ENCODE peak calls at places on chromosomes 13 and 19, in six cellular contexts. U, L, C, O, M and K are unnamed samples.

GRCh38 chr13:108902557-108903155 is 273.2 kb downstream of the MYO16 start:
- DNase-seq in U (no peak), L (no peak), C (no peak), O (no peak), M (no peak), K (no peak)

GRCh38 chr19:41528106-41528505 is 47.9 kb upstream of the CEACAM21 start:
- DNase-seq in U (no peak), L (no peak), C (no peak), O (no peak), M (no peak), K (no peak)

GRCh38 chr19:31613683-31614219 is 264.5 kb upstream of the TSHZ3 start:
- DNase-seq in U (no peak), L (no peak), C (no peak), O (no peak), M (no peak), K (no peak)

GRCh38 chr13:41917641-41918040 is 43.3 kb downstream of the VWA8 start:
- DNase-seq in U (no peak), L (no peak), C (no peak), O (no peak), M (no peak), K (no peak)

GRCh38 chr19:35395762-35396199 is 24.9 kb downstream of the GPR42 start:
- DNase-seq in U (no peak), L (peak; percentile 34), C (peak; percentile 22), O (no peak), M (no peak), K (no peak)

GRCh38 chr13:59863621-59864020 is 300.1 kb downstream of the DIAPH3 start:
- DNase-seq in U (no peak), L (no peak), C (no peak), O (no peak), M (no peak), K (no peak)

GRCh38 chr19:8423821-8424223 is 10.7 kb downstream of the MARCHF2 start:
- DNase-seq in U (no peak), L (peak; percentile 84), C (peak; percentile 88), O (no peak), M (no peak), K (no peak)

GRCh38 chr13:80955487-80955886 is 614.6 kb upstream of the SPRY2 start:
- DNase-seq in U (no peak), L (no peak), C (no peak), O (no peak), M (no peak), K (no peak)

GRCh38 chr13:76741624-76742023 is 144.6 kb downstream of the KCTD12 start:
- DNase-seq in U (no peak), L (no peak), C (no peak), O (no peak), M (no peak), K (no peak)

GRCh38 chr19:41705393-41706174 is 2.8 kb upstream of the CEACAM5 start:
- DNase-seq in U (no peak), L (peak; percentile 41), C (peak; percentile 29), O (no peak), M (peak; percentile 14), K (no peak)

GRCh38 chr19:44820648-44821609 is 12.0 kb downstream of the BCAM start:
- DNase-seq in U (no peak), L (no peak), C (no peak), O (no peak), M (no peak), K (no peak)

GRCh38 chr19:46068345-46069258 is 27.8 kb upstream of the IGFL4 start:
- DNase-seq in U (no peak), L (peak; percentile 30), C (no peak), O (no peak), M (no peak), K (no peak)

GRCh38 chr13:109427148-109427547 is 359.2 kb downstream of the IRS2 start:
- DNase-seq in U (no peak), L (no peak), C (no peak), O (no peak), M (no peak), K (no peak)

GRCh38 chr13:38636756-38637155 is 50.1 kb upstream of the FREM2 start:
- DNase-seq in U (no peak), L (peak; percentile 29), C (peak; percentile 39), O (peak; percentile 41), M (no peak), K (no peak)

GRCh38 chr19:55703790-55704215 is 28.8 kb downstream of the EPN1 start:
- DNase-seq in U (no peak), L (peak; percentile 39), C (peak; percentile 42), O (no peak), M (no peak), K (peak; percentile 31)

GRCh38 chr19:12733369-12733896 is 1.1 kb downstream of the TRIR start:
- DNase-seq in U (no peak), L (no peak), C (no peak), O (peak; percentile 37), M (peak; percentile 27), K (no peak)

GRCh38 chr13:98216135-98216565 is 39.1 kb upstream of the RNF113B start:
- DNase-seq in U (no peak), L (no peak), C (peak; percentile 69), O (peak; percentile 35), M (no peak), K (no peak)